ENCODE peak calls at places on chromosomes 16 and 17, in ten cellular contexts. One of them, this sample, is unnamed.

GRCh38 chr17:45150911-45151809 is 2.9 kb downstream of the HEXIM1 start:
- DNase-seq in cardiac muscle cell: no peak
- DNase-seq in MM.1S: no peak
- DNase-seq in HCT116: no peak
- DNase-seq in NT2/D1: no peak
- DNase-seq in upper lobe of right lung: no peak
- DNase-seq in Caco-2: no peak
- DNase-seq in sigmoid colon: no peak
- DNase-seq in psoas muscle: no peak
- DNase-seq in GM12878: no peak
- DNase-seq in this sample: no peak

GRCh38 chr16:87968541-87968940 is 17.3 kb downstream of the BANP start:
- DNase-seq in cardiac muscle cell: no peak
- DNase-seq in MM.1S: no peak
- DNase-seq in HCT116: no peak
- DNase-seq in NT2/D1: no peak
- DNase-seq in upper lobe of right lung: no peak
- DNase-seq in Caco-2: no peak
- DNase-seq in sigmoid colon: peak; percentile 63
- DNase-seq in psoas muscle: no peak
- DNase-seq in GM12878: no peak
- DNase-seq in this sample: no peak

GRCh38 chr16:85612191-85612800 is 826 bp upstream of the GSE1 start:
- DNase-seq in cardiac muscle cell: peak; percentile 62
- DNase-seq in MM.1S: no peak
- DNase-seq in HCT116: peak; percentile 94
- DNase-seq in NT2/D1: no peak
- DNase-seq in upper lobe of right lung: peak; percentile 95
- DNase-seq in Caco-2: peak; percentile 92
- DNase-seq in sigmoid colon: peak; percentile 89
- DNase-seq in psoas muscle: peak; percentile 88
- DNase-seq in GM12878: no peak
- DNase-seq in this sample: peak; percentile 85

GRCh38 chr17:5237541-5238016 is 2.9 kb upstream of the SCIMP start:
- DNase-seq in cardiac muscle cell: peak; percentile 51
- DNase-seq in MM.1S: peak; percentile 73
- DNase-seq in HCT116: peak; percentile 65
- DNase-seq in NT2/D1: peak; percentile 39
- DNase-seq in upper lobe of right lung: peak; percentile 69
- DNase-seq in Caco-2: peak; percentile 49
- DNase-seq in sigmoid colon: no peak
- DNase-seq in psoas muscle: no peak
- DNase-seq in GM12878: peak; percentile 93
- DNase-seq in this sample: peak; percentile 46

GRCh38 chr17:42459983-42460300 is 1.3 kb downstream of the ATP6V0A1 start:
- DNase-seq in cardiac muscle cell: peak; percentile 48
- DNase-seq in MM.1S: peak; percentile 78
- DNase-seq in HCT116: no peak
- DNase-seq in NT2/D1: no peak
- DNase-seq in upper lobe of right lung: no peak
- DNase-seq in Caco-2: peak; percentile 16
- DNase-seq in sigmoid colon: no peak
- DNase-seq in psoas muscle: no peak
- DNase-seq in GM12878: no peak
- DNase-seq in this sample: no peak

GRCh38 chr16:49337814-49338350 is 35.7 kb upstream of the C16orf78 start:
- DNase-seq in cardiac muscle cell: no peak
- DNase-seq in MM.1S: no peak
- DNase-seq in HCT116: no peak
- DNase-seq in NT2/D1: no peak
- DNase-seq in upper lobe of right lung: no peak
- DNase-seq in Caco-2: no peak
- DNase-seq in sigmoid colon: peak; percentile 13
- DNase-seq in psoas muscle: no peak
- DNase-seq in GM12878: no peak
- DNase-seq in this sample: no peak

GRCh38 chr16:2015117-2015946 is 4.3 kb upstream of the NPW start:
- DNase-seq in cardiac muscle cell: no peak
- DNase-seq in MM.1S: peak; percentile 3
- DNase-seq in HCT116: peak; percentile 68
- DNase-seq in NT2/D1: no peak
- DNase-seq in upper lobe of right lung: no peak
- DNase-seq in Caco-2: peak; percentile 74
- DNase-seq in sigmoid colon: no peak
- DNase-seq in psoas muscle: no peak
- DNase-seq in GM12878: no peak
- DNase-seq in this sample: no peak

GRCh38 chr16:53673189-53673588 is 30.5 kb downstream of the RPGRIP1L start:
- DNase-seq in cardiac muscle cell: no peak
- DNase-seq in MM.1S: no peak
- DNase-seq in HCT116: no peak
- DNase-seq in NT2/D1: no peak
- DNase-seq in upper lobe of right lung: no peak
- DNase-seq in Caco-2: no peak
- DNase-seq in sigmoid colon: no peak
- DNase-seq in psoas muscle: no peak
- DNase-seq in GM12878: no peak
- DNase-seq in this sample: no peak

GRCh38 chr16:84529607-84530006 is 25.1 kb upstream of the MEAK7 start:
- DNase-seq in cardiac muscle cell: no peak
- DNase-seq in MM.1S: no peak
- DNase-seq in HCT116: no peak
- DNase-seq in NT2/D1: no peak
- DNase-seq in upper lobe of right lung: no peak
- DNase-seq in Caco-2: no peak
- DNase-seq in sigmoid colon: no peak
- DNase-seq in psoas muscle: no peak
- DNase-seq in GM12878: no peak
- DNase-seq in this sample: no peak

GRCh38 chr16:65314246-65315003 is 192.6 kb upstream of the CDH11 start:
- DNase-seq in cardiac muscle cell: no peak
- DNase-seq in MM.1S: no peak
- DNase-seq in HCT116: no peak
- DNase-seq in NT2/D1: no peak
- DNase-seq in upper lobe of right lung: no peak
- DNase-seq in Caco-2: no peak
- DNase-seq in sigmoid colon: no peak
- DNase-seq in psoas muscle: no peak
- DNase-seq in GM12878: no peak
- DNase-seq in this sample: no peak

GRCh38 chr17:41315204-41315794 is at the start of gene KRTAP17-1:
- DNase-seq in cardiac muscle cell: no peak
- DNase-seq in MM.1S: no peak
- DNase-seq in HCT116: no peak
- DNase-seq in NT2/D1: no peak
- DNase-seq in upper lobe of right lung: no peak
- DNase-seq in Caco-2: no peak
- DNase-seq in sigmoid colon: no peak
- DNase-seq in psoas muscle: no peak
- DNase-seq in GM12878: no peak
- DNase-seq in this sample: no peak

GRCh38 chr16:67013823-67014640 is 14.9 kb upstream of the CBFB start:
- DNase-seq in cardiac muscle cell: peak; percentile 78
- DNase-seq in MM.1S: peak; percentile 41
- DNase-seq in HCT116: no peak
- DNase-seq in NT2/D1: no peak
- DNase-seq in upper lobe of right lung: peak; percentile 85
- DNase-seq in Caco-2: peak; percentile 79
- DNase-seq in sigmoid colon: peak; percentile 87
- DNase-seq in psoas muscle: peak; percentile 85
- DNase-seq in GM12878: no peak
- DNase-seq in this sample: peak; percentile 92

GRCh38 chr17:4477286-4477791 is 21.3 kb upstream of the SPNS2 start:
- DNase-seq in cardiac muscle cell: no peak
- DNase-seq in MM.1S: no peak
- DNase-seq in HCT116: no peak
- DNase-seq in NT2/D1: no peak
- DNase-seq in upper lobe of right lung: no peak
- DNase-seq in Caco-2: no peak
- DNase-seq in sigmoid colon: no peak
- DNase-seq in psoas muscle: no peak
- DNase-seq in GM12878: no peak
- DNase-seq in this sample: no peak

GRCh38 chr16:49510676-49511305 is 137.2 kb downstream of the C16orf78 start:
- DNase-seq in cardiac muscle cell: no peak
- DNase-seq in MM.1S: no peak
- DNase-seq in HCT116: no peak
- DNase-seq in NT2/D1: no peak
- DNase-seq in upper lobe of right lung: peak; percentile 37
- DNase-seq in Caco-2: no peak
- DNase-seq in sigmoid colon: no peak
- DNase-seq in psoas muscle: peak; percentile 70
- DNase-seq in GM12878: no peak
- DNase-seq in this sample: no peak

GRCh38 chr16:72620348-72620747 is 427.6 kb downstream of the ZFHX3 start:
- DNase-seq in cardiac muscle cell: no peak
- DNase-seq in MM.1S: no peak
- DNase-seq in HCT116: no peak
- DNase-seq in NT2/D1: no peak
- DNase-seq in upper lobe of right lung: no peak
- DNase-seq in Caco-2: no peak
- DNase-seq in sigmoid colon: no peak
- DNase-seq in psoas muscle: no peak
- DNase-seq in GM12878: no peak
- DNase-seq in this sample: no peak

GRCh38 chr17:50865060-50865867 is 890 bp downstream of the TOB1 start:
- DNase-seq in cardiac muscle cell: peak; percentile 66
- DNase-seq in MM.1S: peak; percentile 61
- DNase-seq in HCT116: peak; percentile 34
- DNase-seq in NT2/D1: peak; percentile 28
- DNase-seq in upper lobe of right lung: peak; percentile 86
- DNase-seq in Caco-2: peak; percentile 79
- DNase-seq in sigmoid colon: peak; percentile 85
- DNase-seq in psoas muscle: peak; percentile 79
- DNase-seq in GM12878: no peak
- DNase-seq in this sample: peak; percentile 70

GRCh38 chr17:50861822-50862528 is 4.2 kb downstream of the TOB1 start:
- DNase-seq in cardiac muscle cell: no peak
- DNase-seq in MM.1S: no peak
- DNase-seq in HCT116: no peak
- DNase-seq in NT2/D1: no peak
- DNase-seq in upper lobe of right lung: no peak
- DNase-seq in Caco-2: no peak
- DNase-seq in sigmoid colon: no peak
- DNase-seq in psoas muscle: no peak
- DNase-seq in GM12878: no peak
- DNase-seq in this sample: no peak

GRCh38 chr17:50864747-50865059 is 1.5 kb downstream of the TOB1 start:
- DNase-seq in cardiac muscle cell: no peak
- DNase-seq in MM.1S: no peak
- DNase-seq in HCT116: no peak
- DNase-seq in NT2/D1: no peak
- DNase-seq in upper lobe of right lung: no peak
- DNase-seq in Caco-2: no peak
- DNase-seq in sigmoid colon: no peak
- DNase-seq in psoas muscle: no peak
- DNase-seq in GM12878: no peak
- DNase-seq in this sample: no peak

GRCh38 chr17:50863931-50864330 is 2.2 kb downstream of the TOB1 start:
- DNase-seq in cardiac muscle cell: no peak
- DNase-seq in MM.1S: no peak
- DNase-seq in HCT116: no peak
- DNase-seq in NT2/D1: no peak
- DNase-seq in upper lobe of right lung: no peak
- DNase-seq in Caco-2: no peak
- DNase-seq in sigmoid colon: no peak
- DNase-seq in psoas muscle: no peak
- DNase-seq in GM12878: no peak
- DNase-seq in this sample: no peak

GRCh38 chr17:50863221-50863843 is 2.8 kb downstream of the TOB1 start:
- DNase-seq in cardiac muscle cell: peak; percentile 59
- DNase-seq in MM.1S: peak; percentile 38
- DNase-seq in HCT116: peak; percentile 36
- DNase-seq in NT2/D1: peak; percentile 32
- DNase-seq in upper lobe of right lung: no peak
- DNase-seq in Caco-2: peak; percentile 83
- DNase-seq in sigmoid colon: peak; percentile 79
- DNase-seq in psoas muscle: no peak
- DNase-seq in GM12878: no peak
- DNase-seq in this sample: peak; percentile 16
- H3K4me3 ChIP-seq in cardiac muscle cell: peak overlapping the region; percentile 97
- H3K4me3 ChIP-seq in MM.1S: no peak overlapping the region
- H3K4me3 ChIP-seq in HCT116: no peak overlapping the region
- H3K4me3 ChIP-seq in NT2/D1: no peak overlapping the region
- H3K4me3 ChIP-seq in upper lobe of right lung: peak overlapping the region; percentile 72
- H3K4me3 ChIP-seq in Caco-2: no peak overlapping the region
- H3K4me3 ChIP-seq in sigmoid colon: peak overlapping the region; percentile 98
- H3K4me3 ChIP-seq in psoas muscle: peak overlapping the region; percentile 90
- H3K4me3 ChIP-seq in GM12878: no peak overlapping the region
- H3K4me3 ChIP-seq in this sample: no peak overlapping the region

GRCh38 chr17:32519769-32520701 is 33.2 kb downstream of the CDK5R1 start:
- DNase-seq in cardiac muscle cell: no peak
- DNase-seq in MM.1S: no peak
- DNase-seq in HCT116: no peak
- DNase-seq in NT2/D1: no peak
- DNase-seq in upper lobe of right lung: no peak
- DNase-seq in Caco-2: no peak
- DNase-seq in sigmoid colon: peak; percentile 50
- DNase-seq in psoas muscle: no peak
- DNase-seq in GM12878: peak; percentile 52
- DNase-seq in this sample: no peak
- H3K4me1 ChIP-seq in cardiac muscle cell: peaks cover 49% of the 10 kb centered on the region
- H3K4me1 ChIP-seq in MM.1S: peaks cover 23% of the 10 kb centered on the region
- H3K4me1 ChIP-seq in HCT116: peaks cover 8% of the 10 kb centered on the region
- H3K4me1 ChIP-seq in NT2/D1: peaks cover 11% of the 10 kb centered on the region
- H3K4me1 ChIP-seq in upper lobe of right lung: peaks cover 18% of the 10 kb centered on the region
- H3K4me1 ChIP-seq in Caco-2: no peaks in the 10 kb centered on the region
- H3K4me1 ChIP-seq in sigmoid colon: peaks cover 14% of the 10 kb centered on the region
- H3K4me1 ChIP-seq in psoas muscle: peaks cover 31% of the 10 kb centered on the region
- H3K4me1 ChIP-seq in GM12878: peaks cover 88% of the 10 kb centered on the region
- H3K4me1 ChIP-seq in this sample: peaks cover 7% of the 10 kb centered on the region

GRCh38 chr16:23833504-23833903 is 2.3 kb upstream of the PRKCB start:
- DNase-seq in cardiac muscle cell: no peak
- DNase-seq in MM.1S: no peak
- DNase-seq in HCT116: no peak
- DNase-seq in NT2/D1: no peak
- DNase-seq in upper lobe of right lung: no peak
- DNase-seq in Caco-2: no peak
- DNase-seq in sigmoid colon: no peak
- DNase-seq in psoas muscle: no peak
- DNase-seq in GM12878: no peak
- DNase-seq in this sample: no peak
- H3K27me3 ChIP-seq in cardiac muscle cell: peaks cover 46% of the 10 kb centered on the region
- H3K27me3 ChIP-seq in MM.1S: peaks cover 34% of the 10 kb centered on the region
- H3K27me3 ChIP-seq in HCT116: peaks cover 15% of the 10 kb centered on the region
- H3K27me3 ChIP-seq in NT2/D1: peaks cover 48% of the 10 kb centered on the region
- H3K27me3 ChIP-seq in upper lobe of right lung: no peaks in the 10 kb centered on the region
- H3K27me3 ChIP-seq in Caco-2: no peaks in the 10 kb centered on the region
- H3K27me3 ChIP-seq in sigmoid colon: no peaks in the 10 kb centered on the region
- H3K27me3 ChIP-seq in psoas muscle: peaks cover 2% of the 10 kb centered on the region
- H3K27me3 ChIP-seq in GM12878: no peaks in the 10 kb centered on the region
- H3K27me3 ChIP-seq in this sample: no peaks in the 10 kb centered on the region

DNA sequence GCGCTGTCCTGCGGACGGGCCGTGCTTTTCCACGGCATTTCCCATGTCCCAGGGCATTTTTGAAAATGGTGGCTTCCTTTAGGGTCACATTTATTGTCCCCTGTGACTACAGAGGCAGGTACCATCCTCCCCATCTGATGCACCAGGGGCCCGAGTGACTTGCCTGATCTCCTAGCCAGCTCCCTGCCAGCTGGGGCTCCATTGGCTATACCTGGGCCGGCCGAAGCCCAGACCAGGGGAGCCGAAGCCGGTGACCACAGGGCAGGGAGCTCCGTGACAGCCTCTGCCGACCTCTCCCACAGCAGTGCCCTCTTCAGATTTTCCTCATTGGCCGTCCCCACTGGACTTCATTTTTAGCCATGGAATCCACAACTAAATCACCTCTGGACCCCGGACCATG is 170.6 kb downstream of the RBFOX3 start:
- DNase-seq in cardiac muscle cell: no peak
- DNase-seq in MM.1S: no peak
- DNase-seq in HCT116: no peak
- DNase-seq in NT2/D1: no peak
- DNase-seq in upper lobe of right lung: no peak
- DNase-seq in Caco-2: no peak
- DNase-seq in sigmoid colon: no peak
- DNase-seq in psoas muscle: no peak
- DNase-seq in GM12878: no peak
- DNase-seq in this sample: no peak
- H3K4me3 ChIP-seq in cardiac muscle cell: no peak overlapping the region
- H3K4me3 ChIP-seq in MM.1S: no peak overlapping the region
- H3K4me3 ChIP-seq in HCT116: no peak overlapping the region
- H3K4me3 ChIP-seq in NT2/D1: no peak overlapping the region
- H3K4me3 ChIP-seq in upper lobe of right lung: no peak overlapping the region
- H3K4me3 ChIP-seq in Caco-2: no peak overlapping the region
- H3K4me3 ChIP-seq in sigmoid colon: no peak overlapping the region
- H3K4me3 ChIP-seq in psoas muscle: no peak overlapping the region
- H3K4me3 ChIP-seq in GM12878: no peak overlapping the region
- H3K4me3 ChIP-seq in this sample: no peak overlapping the region

This sample was measured in A673.